ENCODE peak calls at places on chromosomes 4 and X, in ten cellular contexts. One of them, this sample, is unnamed.
A peak's percentile ranks its signal among the peaks of the same experiment; 100 is the strongest.

GRCh38 chrX:110002300-110003166 is at the start of gene TMEM164:
- DNase-seq in tibial artery: peak; percentile 92
- DNase-seq in heart right ventricle: peak; percentile 89
- DNase-seq in pancreas: peak; percentile 92
- DNase-seq in fibroblast of pulmonary artery: peak; percentile 84
- DNase-seq in astrocyte of the spinal cord: peak; percentile 79
- DNase-seq in endodermal cell: peak; percentile 87
- DNase-seq in Peyer's patch: peak; percentile 79
- DNase-seq in esophagus muscularis mucosa: peak; percentile 93
- DNase-seq in lower lobe of right lung: peak; percentile 89
- DNase-seq in this sample: peak; percentile 70

GRCh38 chrX:45815389-45815788 is 614.7 kb upstream of the DIPK2B start:
- DNase-seq in tibial artery: no peak
- DNase-seq in heart right ventricle: no peak
- DNase-seq in pancreas: no peak
- DNase-seq in fibroblast of pulmonary artery: no peak
- DNase-seq in astrocyte of the spinal cord: no peak
- DNase-seq in endodermal cell: no peak
- DNase-seq in Peyer's patch: no peak
- DNase-seq in esophagus muscularis mucosa: no peak
- DNase-seq in lower lobe of right lung: no peak
- DNase-seq in this sample: no peak

GRCh38 chr4:42995343-42995944 is 102.9 kb downstream of the GRXCR1 start:
- DNase-seq in tibial artery: no peak
- DNase-seq in heart right ventricle: no peak
- DNase-seq in pancreas: no peak
- DNase-seq in fibroblast of pulmonary artery: peak; percentile 41
- DNase-seq in astrocyte of the spinal cord: peak; percentile 20
- DNase-seq in endodermal cell: no peak
- DNase-seq in Peyer's patch: no peak
- DNase-seq in esophagus muscularis mucosa: no peak
- DNase-seq in lower lobe of right lung: no peak
- DNase-seq in this sample: peak; percentile 46

GRCh38 chr4:25870081-25870480 is 7.3 kb upstream of the SEL1L3 start:
- DNase-seq in tibial artery: no peak
- DNase-seq in heart right ventricle: no peak
- DNase-seq in pancreas: no peak
- DNase-seq in fibroblast of pulmonary artery: no peak
- DNase-seq in astrocyte of the spinal cord: no peak
- DNase-seq in endodermal cell: no peak
- DNase-seq in Peyer's patch: no peak
- DNase-seq in esophagus muscularis mucosa: no peak
- DNase-seq in lower lobe of right lung: no peak
- DNase-seq in this sample: no peak

GRCh38 chrX:49184294-49185061 is 1.7 kb downstream of the PRICKLE3 start:
- DNase-seq in tibial artery: peak; percentile 97
- DNase-seq in heart right ventricle: peak; percentile 90
- DNase-seq in pancreas: peak; percentile 92
- DNase-seq in fibroblast of pulmonary artery: peak; percentile 91
- DNase-seq in astrocyte of the spinal cord: peak; percentile 85
- DNase-seq in endodermal cell: peak; percentile 97
- DNase-seq in Peyer's patch: peak; percentile 55
- DNase-seq in esophagus muscularis mucosa: peak; percentile 97
- DNase-seq in lower lobe of right lung: peak; percentile 92
- DNase-seq in this sample: peak; percentile 88

GRCh38 chrX:10617186-10617963 is 3.0 kb downstream of the MID1 start:
- DNase-seq in tibial artery: no peak
- DNase-seq in heart right ventricle: no peak
- DNase-seq in pancreas: no peak
- DNase-seq in fibroblast of pulmonary artery: no peak
- DNase-seq in astrocyte of the spinal cord: no peak
- DNase-seq in endodermal cell: no peak
- DNase-seq in Peyer's patch: no peak
- DNase-seq in esophagus muscularis mucosa: no peak
- DNase-seq in lower lobe of right lung: no peak
- DNase-seq in this sample: no peak

GRCh38 chr4:154722262-154722661 is 21.5 kb upstream of the LRAT start:
- DNase-seq in tibial artery: no peak
- DNase-seq in heart right ventricle: no peak
- DNase-seq in pancreas: no peak
- DNase-seq in fibroblast of pulmonary artery: no peak
- DNase-seq in astrocyte of the spinal cord: no peak
- DNase-seq in endodermal cell: no peak
- DNase-seq in Peyer's patch: no peak
- DNase-seq in esophagus muscularis mucosa: no peak
- DNase-seq in lower lobe of right lung: no peak
- DNase-seq in this sample: no peak

GRCh38 chrX:136577562-136577961 is 45.5 kb downstream of the VGLL1 start:
- DNase-seq in tibial artery: peak; percentile 63
- DNase-seq in heart right ventricle: peak; percentile 38
- DNase-seq in pancreas: peak; percentile 34
- DNase-seq in fibroblast of pulmonary artery: peak; percentile 61
- DNase-seq in astrocyte of the spinal cord: peak; percentile 38
- DNase-seq in endodermal cell: peak; percentile 80
- DNase-seq in Peyer's patch: peak; percentile 25
- DNase-seq in esophagus muscularis mucosa: no peak
- DNase-seq in lower lobe of right lung: peak; percentile 38
- DNase-seq in this sample: peak; percentile 56

GRCh38 chrX:147901476-147902126 is 10.1 kb upstream of the FMR1 start:
- DNase-seq in tibial artery: no peak
- DNase-seq in heart right ventricle: no peak
- DNase-seq in pancreas: no peak
- DNase-seq in fibroblast of pulmonary artery: no peak
- DNase-seq in astrocyte of the spinal cord: no peak
- DNase-seq in endodermal cell: no peak
- DNase-seq in Peyer's patch: no peak
- DNase-seq in esophagus muscularis mucosa: no peak
- DNase-seq in lower lobe of right lung: no peak
- DNase-seq in this sample: no peak

GRCh38 chr4:67714955-67715354 is 14.0 kb upstream of the UBA6 start:
- DNase-seq in tibial artery: no peak
- DNase-seq in heart right ventricle: no peak
- DNase-seq in pancreas: no peak
- DNase-seq in fibroblast of pulmonary artery: no peak
- DNase-seq in astrocyte of the spinal cord: no peak
- DNase-seq in endodermal cell: no peak
- DNase-seq in Peyer's patch: no peak
- DNase-seq in esophagus muscularis mucosa: no peak
- DNase-seq in lower lobe of right lung: no peak
- DNase-seq in this sample: no peak
- TF ChIP-seq CTCF in tibial artery: no peak
- TF ChIP-seq CTCF in heart right ventricle: no peak
- TF ChIP-seq CTCF in pancreas: no peak
- TF ChIP-seq CTCF in fibroblast of pulmonary artery: no peak
- TF ChIP-seq CTCF in astrocyte of the spinal cord: no peak
- TF ChIP-seq CTCF in endodermal cell: peak; percentile 45
- TF ChIP-seq CTCF in Peyer's patch: no peak
- TF ChIP-seq CTCF in esophagus muscularis mucosa: no peak
- TF ChIP-seq CTCF in lower lobe of right lung: no peak
- TF ChIP-seq CTCF in this sample: no peak

DNA sequence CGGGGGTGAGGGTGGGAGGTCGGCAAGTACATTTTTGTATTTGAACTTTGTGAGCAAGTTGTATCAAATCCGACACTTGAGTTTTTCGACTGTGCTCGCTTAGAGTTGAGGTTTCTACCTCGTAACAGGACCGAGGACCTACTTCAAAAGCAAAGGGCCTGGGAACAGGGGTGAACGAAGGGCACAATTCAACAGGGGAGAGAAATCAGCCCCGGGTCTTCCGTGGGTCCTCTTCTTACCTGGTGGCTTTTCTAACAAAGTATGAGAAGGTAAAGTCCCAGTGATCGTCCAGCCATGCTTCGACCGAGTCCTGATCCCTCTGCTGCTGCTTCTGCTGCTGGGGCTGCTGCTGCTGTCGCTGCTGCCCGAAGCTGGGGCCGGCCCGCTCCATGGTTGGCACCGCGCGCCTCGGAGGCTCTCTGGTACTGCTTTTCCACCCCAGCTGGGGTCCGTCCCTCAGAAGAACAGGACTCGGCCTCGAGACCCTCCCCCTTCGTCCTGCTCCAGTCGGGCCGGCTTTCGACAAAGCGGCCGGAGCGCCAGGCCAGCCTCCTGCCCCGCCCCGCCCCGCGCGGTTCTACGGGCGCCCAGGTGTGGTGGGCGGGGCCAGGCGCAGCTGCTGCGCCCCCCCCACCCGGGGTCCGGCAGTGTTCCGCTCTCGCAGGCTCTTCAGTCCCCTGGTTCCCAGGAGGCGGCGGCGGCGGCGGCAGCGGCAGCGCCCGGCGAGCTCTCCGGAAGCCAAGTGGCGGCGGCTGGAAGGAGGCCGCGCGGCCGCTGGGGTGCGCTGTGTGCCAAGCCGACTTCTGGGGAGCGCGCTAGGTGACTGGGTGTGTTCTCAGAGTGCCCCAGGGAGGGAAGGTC is at the start of gene PDE5A:
- DNase-seq in tibial artery: peak; percentile 89
- DNase-seq in heart right ventricle: peak; percentile 84
- DNase-seq in pancreas: peak; percentile 92
- DNase-seq in fibroblast of pulmonary artery: peak; percentile 71
- DNase-seq in astrocyte of the spinal cord: peak; percentile 82
- DNase-seq in endodermal cell: peak; percentile 98
- DNase-seq in Peyer's patch: peak; percentile 73
- DNase-seq in esophagus muscularis mucosa: peak; percentile 95
- DNase-seq in lower lobe of right lung: peak; percentile 85
- DNase-seq in this sample: peak; percentile 77
- H3K4me3 ChIP-seq in tibial artery: peak within 1 kb of the TSS; percentile 84
- H3K4me3 ChIP-seq in heart right ventricle: peak within 1 kb of the TSS; percentile 82
- H3K4me3 ChIP-seq in pancreas: peak within 1 kb of the TSS; percentile 47
- H3K4me3 ChIP-seq in fibroblast of pulmonary artery: peak within 1 kb of the TSS; percentile 75
- H3K4me3 ChIP-seq in astrocyte of the spinal cord: peak within 1 kb of the TSS; percentile 79
- H3K4me3 ChIP-seq in endodermal cell: peak within 1 kb of the TSS; percentile 84
- H3K4me3 ChIP-seq in Peyer's patch: peak within 1 kb of the TSS; percentile 82
- H3K4me3 ChIP-seq in esophagus muscularis mucosa: peak within 1 kb of the TSS; percentile 70
- H3K4me3 ChIP-seq in lower lobe of right lung: peak within 1 kb of the TSS; percentile 77
- H3K4me3 ChIP-seq in this sample: peak within 1 kb of the TSS; percentile 92

DNA sequence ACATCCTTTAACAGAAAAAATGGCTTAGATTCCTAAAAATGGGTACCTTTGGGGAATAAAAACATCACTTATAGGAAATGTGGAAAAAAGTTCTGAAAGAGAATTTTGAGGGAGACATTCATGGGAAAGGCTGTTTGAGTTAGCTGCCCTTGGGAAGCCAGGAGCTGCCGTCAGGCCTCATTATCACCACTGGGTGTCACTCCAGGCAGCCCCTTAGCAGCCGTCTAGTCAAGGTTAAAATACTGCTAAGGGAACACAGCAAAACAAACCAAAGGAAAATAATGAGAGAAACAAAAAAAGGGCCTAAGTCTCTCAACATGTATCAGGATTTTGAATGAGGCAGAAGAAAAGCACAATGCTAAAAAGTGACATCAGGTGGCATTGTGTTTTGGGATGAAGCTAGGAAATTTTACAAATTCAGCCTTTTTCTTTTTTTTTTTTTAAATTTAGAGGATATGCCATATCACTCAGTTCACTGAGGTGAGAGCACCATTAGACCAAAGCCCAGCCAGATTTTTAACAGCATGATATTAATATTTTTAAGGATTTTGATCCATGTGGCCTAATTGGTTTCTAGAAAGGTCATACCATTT is 235.3 kb downstream of the GPAT3 start:
- DNase-seq in tibial artery: no peak
- DNase-seq in heart right ventricle: peak; percentile 24
- DNase-seq in pancreas: peak; percentile 29
- DNase-seq in fibroblast of pulmonary artery: peak; percentile 65
- DNase-seq in astrocyte of the spinal cord: peak; percentile 72
- DNase-seq in endodermal cell: peak; percentile 87
- DNase-seq in Peyer's patch: no peak
- DNase-seq in esophagus muscularis mucosa: no peak
- DNase-seq in lower lobe of right lung: peak; percentile 43
- DNase-seq in this sample: peak; percentile 74
- TF ChIP-seq CTCF in tibial artery: no peak
- TF ChIP-seq CTCF in heart right ventricle: peak; percentile 61
- TF ChIP-seq CTCF in pancreas: no peak
- TF ChIP-seq CTCF in fibroblast of pulmonary artery: peak; percentile 87
- TF ChIP-seq CTCF in astrocyte of the spinal cord: peak; percentile 94
- TF ChIP-seq CTCF in endodermal cell: peak; percentile 89
- TF ChIP-seq CTCF in Peyer's patch: no peak
- TF ChIP-seq CTCF in esophagus muscularis mucosa: peak; percentile 78
- TF ChIP-seq CTCF in lower lobe of right lung: peak; percentile 53
- TF ChIP-seq CTCF in this sample: peak; percentile 90

GRCh38 chr4:2574058-2574457 is 37.6 kb downstream of the FAM193A start:
- DNase-seq in tibial artery: no peak
- DNase-seq in heart right ventricle: no peak
- DNase-seq in pancreas: no peak
- DNase-seq in fibroblast of pulmonary artery: no peak
- DNase-seq in astrocyte of the spinal cord: no peak
- DNase-seq in endodermal cell: no peak
- DNase-seq in Peyer's patch: no peak
- DNase-seq in esophagus muscularis mucosa: no peak
- DNase-seq in lower lobe of right lung: no peak
- DNase-seq in this sample: no peak

GRCh38 chr4:2570036-2570435 is 33.6 kb downstream of the FAM193A start:
- DNase-seq in tibial artery: no peak
- DNase-seq in heart right ventricle: no peak
- DNase-seq in pancreas: no peak
- DNase-seq in fibroblast of pulmonary artery: no peak
- DNase-seq in astrocyte of the spinal cord: no peak
- DNase-seq in endodermal cell: no peak
- DNase-seq in Peyer's patch: no peak
- DNase-seq in esophagus muscularis mucosa: no peak
- DNase-seq in lower lobe of right lung: no peak
- DNase-seq in this sample: no peak

GRCh38 chr4:2574863-2575262 is 38.4 kb downstream of the FAM193A start:
- DNase-seq in tibial artery: no peak
- DNase-seq in heart right ventricle: no peak
- DNase-seq in pancreas: no peak
- DNase-seq in fibroblast of pulmonary artery: no peak
- DNase-seq in astrocyte of the spinal cord: no peak
- DNase-seq in endodermal cell: no peak
- DNase-seq in Peyer's patch: no peak
- DNase-seq in esophagus muscularis mucosa: no peak
- DNase-seq in lower lobe of right lung: peak; percentile 59
- DNase-seq in this sample: no peak

GRCh38 chr4:2572076-2572475 is 35.6 kb downstream of the FAM193A start:
- DNase-seq in tibial artery: peak; percentile 5
- DNase-seq in heart right ventricle: no peak
- DNase-seq in pancreas: no peak
- DNase-seq in fibroblast of pulmonary artery: no peak
- DNase-seq in astrocyte of the spinal cord: no peak
- DNase-seq in endodermal cell: no peak
- DNase-seq in Peyer's patch: no peak
- DNase-seq in esophagus muscularis mucosa: no peak
- DNase-seq in lower lobe of right lung: peak; percentile 24
- DNase-seq in this sample: no peak

DNA sequence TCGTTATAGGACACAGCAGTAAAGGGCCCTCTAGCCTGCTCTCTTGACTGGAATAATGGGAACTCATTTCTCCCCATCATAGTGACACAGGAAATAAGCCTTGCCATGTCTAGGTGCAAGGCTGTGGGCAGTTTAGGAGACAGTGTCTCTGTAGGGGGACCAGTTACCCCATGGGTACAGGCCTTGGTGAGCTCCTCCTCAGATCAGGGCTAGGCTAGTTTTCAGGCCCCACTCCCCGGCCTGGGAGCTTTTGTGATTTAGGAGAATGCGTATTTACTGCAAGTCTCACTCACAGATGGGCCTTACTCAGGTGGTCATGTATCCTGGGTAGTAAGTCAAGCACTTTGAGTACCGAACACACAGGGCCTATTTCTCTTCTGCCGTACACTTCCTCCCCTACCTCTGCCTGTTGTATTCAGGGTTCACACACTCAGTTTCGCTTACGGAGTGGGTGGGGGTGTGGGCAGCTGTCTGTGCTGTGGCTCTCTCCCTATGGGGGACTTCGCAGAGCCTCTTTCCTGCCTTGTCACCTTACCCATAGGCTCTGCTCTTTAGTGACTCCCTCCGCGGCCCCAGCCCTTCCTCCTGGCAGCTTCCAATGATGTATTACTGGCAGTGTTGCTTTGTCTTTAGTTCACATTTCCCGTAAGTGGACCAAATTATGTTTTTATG is 34.2 kb downstream of the FAM193A start:
- DNase-seq in tibial artery: peak; percentile 42
- DNase-seq in heart right ventricle: no peak
- DNase-seq in pancreas: no peak
- DNase-seq in fibroblast of pulmonary artery: no peak
- DNase-seq in astrocyte of the spinal cord: no peak
- DNase-seq in endodermal cell: no peak
- DNase-seq in Peyer's patch: no peak
- DNase-seq in esophagus muscularis mucosa: no peak
- DNase-seq in lower lobe of right lung: peak; percentile 41
- DNase-seq in this sample: peak; percentile 34
- H3K4me3 ChIP-seq in tibial artery: no peak overlapping the region
- H3K4me3 ChIP-seq in heart right ventricle: no peak overlapping the region
- H3K4me3 ChIP-seq in pancreas: no peak overlapping the region
- H3K4me3 ChIP-seq in fibroblast of pulmonary artery: no peak overlapping the region
- H3K4me3 ChIP-seq in astrocyte of the spinal cord: no peak overlapping the region
- H3K4me3 ChIP-seq in endodermal cell: no peak overlapping the region
- H3K4me3 ChIP-seq in Peyer's patch: no peak overlapping the region
- H3K4me3 ChIP-seq in esophagus muscularis mucosa: no peak overlapping the region
- H3K4me3 ChIP-seq in lower lobe of right lung: no peak overlapping the region
- H3K4me3 ChIP-seq in this sample: no peak overlapping the region

This sample was measured in fibroblast of the aortic adventitia.